ENCODE peak calls at places on chromosome 13, in four cellular contexts. L is WTC11, O is K562, D is HepG2. B is an unnamed sample.

GRCh38 chr13:22964245-22964966 is 216.4 kb upstream of the SGCG start:
- DNase-seq in L (no peak), O (no peak), D (no peak), B (no peak)

GRCh38 chr13:31408927-31409326 is 209.2 kb downstream of the B3GLCT start:
- DNase-seq in L (no peak), O (no peak), D (no peak), B (no peak)

GRCh38 chr13:98741741-98742435 is 10.6 kb downstream of the SLC15A1 start:
- DNase-seq in L (no peak), O (no peak), D (no peak), B (no peak)

GRCh38 chr13:109100705-109101104 is 471.3 kb downstream of the MYO16 start:
- DNase-seq in L (no peak), O (no peak), D (no peak), B (no peak)

GRCh38 chr13:28022848-28023518 is 34.5 kb upstream of the URAD start:
- DNase-seq in L (peak), O (no peak), D (peak), B (no peak)

GRCh38 chr13:43884221-43884620 is 4.5 kb downstream of the LACC1 start:
- DNase-seq in L (no peak), O (no peak), D (no peak), B (no peak)

GRCh38 chr13:110251227-110251791 is 55.6 kb downstream of the COL4A1 start:
- DNase-seq in L (no peak), O (no peak), D (no peak), B (peak)

GRCh38 chr13:34863360-34864135 is 78.5 kb upstream of the NBEA start:
- DNase-seq in L (no peak), O (no peak), D (peak), B (no peak)

GRCh38 chr13:108200781-108201398 is 14.4 kb downstream of the LIG4 start:
- DNase-seq in L (no peak), O (no peak), D (no peak), B (no peak)

GRCh38 chr13:103640617-103641016 is 574.4 kb upstream of the SLC10A2 start:
- DNase-seq in L (no peak), O (no peak), D (no peak), B (no peak)

GRCh38 chr13:51793570-51794273 is 10.2 kb downstream of the DHRS12 start:
- DNase-seq in L (no peak), O (peak), D (no peak), B (no peak)

GRCh38 chr13:25378528-25378927 is 6.8 kb downstream of the ATP8A2 start:
- DNase-seq in L (no peak), O (peak), D (no peak), B (no peak)

GRCh38 chr13:100608906-100609305 is 20.3 kb upstream of the GGACT start:
- DNase-seq in L (no peak), O (peak), D (no peak), B (no peak)

GRCh38 chr13:113646376-113646775 is 11.6 kb downstream of the ATP4B start:
- DNase-seq in L (no peak), O (no peak), D (no peak), B (no peak)

GRCh38 chr13:113649212-113649611 is 8.8 kb downstream of the ATP4B start:
- DNase-seq in L (peak), O (no peak), D (no peak), B (no peak)

GRCh38 chr13:113648218-113648615 is 9.8 kb downstream of the ATP4B start:
- DNase-seq in L (peak), O (no peak), D (no peak), B (no peak)

GRCh38 chr13:113646921-113647340 is 11.1 kb downstream of the ATP4B start:
- DNase-seq in L (peak), O (no peak), D (no peak), B (no peak)

DNA sequence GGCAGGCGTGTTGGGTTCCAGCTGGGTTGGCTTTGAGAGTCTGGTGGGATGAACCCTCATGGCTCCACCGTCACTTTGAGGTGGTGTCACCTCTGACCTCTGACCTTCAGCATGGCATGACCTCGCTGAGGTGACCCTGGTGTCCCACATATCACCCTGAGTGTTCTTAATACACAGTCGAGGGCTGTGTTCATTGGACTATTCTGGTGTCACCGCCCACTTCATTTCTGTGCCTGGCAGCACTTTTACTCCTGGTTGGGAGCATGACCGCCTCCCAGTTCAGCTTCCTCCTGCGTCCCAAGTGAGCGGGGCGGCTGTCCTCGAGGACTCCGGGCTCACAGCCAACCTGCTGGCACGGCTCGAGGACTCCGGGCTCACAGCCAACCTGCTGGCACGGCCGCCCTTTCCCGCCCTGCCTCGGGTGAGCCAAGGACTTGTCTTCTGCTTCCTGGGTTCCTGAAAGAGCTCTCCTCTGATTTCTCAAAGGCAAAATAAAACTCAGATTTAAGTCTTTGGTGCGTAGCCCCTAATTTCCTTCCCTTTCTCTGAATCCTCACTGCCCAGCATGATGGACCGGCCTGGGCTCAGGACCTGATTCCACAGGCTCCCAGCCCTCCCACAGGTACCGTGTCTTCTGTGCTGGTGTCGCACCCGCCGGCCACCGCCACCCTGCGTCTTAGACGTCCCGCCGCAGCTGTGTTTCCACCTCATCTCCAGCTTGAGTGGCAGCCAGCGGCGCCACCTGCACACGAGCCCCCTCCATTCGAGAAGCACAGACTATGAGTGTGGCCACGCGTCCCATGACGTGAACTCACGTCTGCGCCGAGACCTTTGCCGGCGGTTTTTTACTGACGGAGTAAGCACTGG is 10.4 kb downstream of the ATP4B start:
- DNase-seq in L (peak), O (no peak), D (no peak), B (no peak)
- TF ChIP-seq ATF3 in L (no peak), O (no peak), D (no peak), B (no peak)

GRCh38 chr13:26895808-26896466 is 135.4 kb upstream of the GPR12 start:
- DNase-seq in L (no peak), O (no peak), D (no peak), B (no peak)
- TF ChIP-seq JUN in L (no peak), O (no peak), D (no peak), B (no peak)

GRCh38 chr13:80465321-80465720 is 124.4 kb upstream of the SPRY2 start:
- DNase-seq in L (no peak), O (no peak), D (no peak), B (no peak)

GRCh38 chr13:80458546-80458945 is 117.6 kb upstream of the SPRY2 start:
- DNase-seq in L (no peak), O (no peak), D (no peak), B (no peak)

GRCh38 chr13:80462037-80462436 is 121.1 kb upstream of the SPRY2 start:
- DNase-seq in L (no peak), O (no peak), D (no peak), B (no peak)

GRCh38 chr13:80462567-80462966 is 121.6 kb upstream of the SPRY2 start:
- DNase-seq in L (no peak), O (no peak), D (no peak), B (no peak)

GRCh38 chr13:80463673-80464352 is 122.9 kb upstream of the SPRY2 start:
- DNase-seq in L (no peak), O (no peak), D (no peak), B (no peak)
- TF ChIP-seq ATF3 in L (no peak), O (no peak), D (no peak), B (no peak)

GRCh38 chr13:36447501-36447900 is 15.2 kb downstream of the CCNA1 start:
- DNase-seq in L (no peak), O (no peak), D (no peak), B (no peak)
- TF ChIP-seq JUN in L (no peak), O (no peak), D (no peak), B (no peak)

GRCh38 chr13:86464193-86464592 is 665.0 kb upstream of the SLITRK6 start:
- DNase-seq in L (no peak), O (no peak), D (no peak), B (no peak)
- TF ChIP-seq ATF3 in L (no peak), O (no peak), D (no peak), B (no peak)

GRCh38 chr13:41136396-41137031 is 3.9 kb upstream of the KBTBD6 start:
- DNase-seq in L (no peak), O (peak), D (no peak), B (no peak)

GRCh38 chr13:41133951-41134350 is 1.3 kb upstream of the KBTBD6 start:
- DNase-seq in L (no peak), O (peak), D (no peak), B (no peak)

GRCh38 chr13:41137951-41138350 is 5.3 kb upstream of the KBTBD6 start:
- DNase-seq in L (no peak), O (no peak), D (no peak), B (no peak)

GRCh38 chr13:41139296-41139966 is 6.8 kb upstream of the KBTBD6 start:
- DNase-seq in L (no peak), O (no peak), D (no peak), B (no peak)

DNA sequence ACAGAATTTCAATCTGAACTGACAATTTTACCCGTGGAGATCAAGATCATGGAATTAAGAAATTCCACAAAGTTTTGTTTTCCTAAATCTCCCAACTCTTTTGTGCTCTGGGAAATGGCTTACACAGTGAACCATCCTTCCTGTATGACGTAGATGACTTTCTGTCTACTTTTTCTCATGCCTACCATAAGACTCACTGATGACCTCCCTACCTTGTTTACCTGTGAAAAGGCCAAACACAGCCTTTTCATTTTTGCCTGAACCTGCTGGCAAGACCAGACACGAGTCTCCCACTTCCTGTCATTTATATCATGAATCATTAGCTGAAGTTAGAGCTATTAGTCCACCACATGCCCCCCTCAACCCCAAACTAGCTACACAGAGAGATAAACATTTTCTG is 4.6 kb upstream of the KBTBD6 start:
- DNase-seq in L (no peak), O (no peak), D (no peak), B (no peak)
- TF ChIP-seq JUN in L (no peak), O (no peak), D (no peak), B (no peak)

GRCh38 chr13:93364166-93364565 is 137.6 kb downstream of the GPC6 start:
- DNase-seq in L (no peak), O (no peak), D (no peak), B (no peak)
- TF ChIP-seq ATF3 in L (no peak), O (no peak), D (no peak), B (no peak)

B was measured in H1.